ENCODE peak calls at places on chromosomes 13 and 19, in six cellular contexts. Y, M, L, G, U and V are unnamed samples.
A peak's percentile ranks its signal among the peaks of the same experiment; 100 is the strongest.

GRCh38 chr19:45848922-45849321 is 14.0 kb downstream of the SYMPK start:
- DNase-seq in Y (no peak), M (peak; percentile 14), L (no peak), G (no peak), U (no peak), V (peak; percentile 31)

GRCh38 chr19:15264061-15264932 is 32.0 kb upstream of the EPHX3 start:
- DNase-seq in Y (peak; percentile 85), M (peak; percentile 56), L (peak; percentile 79), G (peak; percentile 51), U (no peak), V (no peak)

GRCh38 chr13:39692650-39693438 is 37.4 kb downstream of the COG6 start:
- DNase-seq in Y (no peak), M (no peak), L (no peak), G (no peak), U (no peak), V (no peak)

GRCh38 chr13:33775339-33776108 is 42.4 kb upstream of the RFC3 start:
- DNase-seq in Y (no peak), M (no peak), L (no peak), G (no peak), U (no peak), V (no peak)

GRCh38 chr19:10113964-10114650 is 2.6 kb downstream of the P2RY11 start:
- DNase-seq in Y (peak; percentile 51), M (no peak), L (peak; percentile 21), G (no peak), U (no peak), V (no peak)

GRCh38 chr19:3656073-3656746 is 29.6 kb upstream of the CACTIN start:
- DNase-seq in Y (no peak), M (no peak), L (no peak), G (no peak), U (no peak), V (no peak)

GRCh38 chr13:98405107-98405571 is 171.8 kb downstream of the STK24 start:
- DNase-seq in Y (peak; percentile 60), M (no peak), L (peak; percentile 7), G (peak; percentile 10), U (no peak), V (no peak)

GRCh38 chr13:73880365-73880764 is 253.8 kb downstream of the KLF12 start:
- DNase-seq in Y (no peak), M (no peak), L (no peak), G (no peak), U (no peak), V (no peak)

GRCh38 chr13:113318956-113319355 is 21.9 kb downstream of the LAMP1 start:
- DNase-seq in Y (no peak), M (no peak), L (no peak), G (no peak), U (no peak), V (no peak)

GRCh38 chr19:18322318-18322758 is 538 bp downstream of the LSM4 start:
- DNase-seq in Y (peak; percentile 73), M (peak; percentile 74), L (peak; percentile 87), G (no peak), U (no peak), V (peak; percentile 40)

GRCh38 chr13:61777902-61778301 is 362.3 kb upstream of the PCDH20 start:
- DNase-seq in Y (no peak), M (no peak), L (no peak), G (no peak), U (no peak), V (no peak)

GRCh38 chr19:55580628-55581144 is at the start of gene ZNF579:
- DNase-seq in Y (peak; percentile 95), M (peak; percentile 80), L (peak; percentile 93), G (no peak), U (peak; percentile 52), V (peak; percentile 67)

GRCh38 chr13:75830842-75831241 is 194.7 kb downstream of the LMO7 start:
- DNase-seq in Y (no peak), M (no peak), L (no peak), G (no peak), U (no peak), V (no peak)

GRCh38 chr19:21851596-21852345 is 15.8 kb upstream of the ZNF43 start:
- DNase-seq in Y (peak; percentile 95), M (peak; percentile 81), L (peak; percentile 85), G (peak; percentile 85), U (no peak), V (peak; percentile 88)

GRCh38 chr13:98242403-98242802 is 65.3 kb upstream of the RNF113B start:
- DNase-seq in Y (no peak), M (no peak), L (no peak), G (no peak), U (no peak), V (no peak)

GRCh38 chr13:104001766-104002165 is 935.5 kb upstream of the SLC10A2 start:
- DNase-seq in Y (no peak), M (no peak), L (no peak), G (no peak), U (no peak), V (no peak)

DNA sequence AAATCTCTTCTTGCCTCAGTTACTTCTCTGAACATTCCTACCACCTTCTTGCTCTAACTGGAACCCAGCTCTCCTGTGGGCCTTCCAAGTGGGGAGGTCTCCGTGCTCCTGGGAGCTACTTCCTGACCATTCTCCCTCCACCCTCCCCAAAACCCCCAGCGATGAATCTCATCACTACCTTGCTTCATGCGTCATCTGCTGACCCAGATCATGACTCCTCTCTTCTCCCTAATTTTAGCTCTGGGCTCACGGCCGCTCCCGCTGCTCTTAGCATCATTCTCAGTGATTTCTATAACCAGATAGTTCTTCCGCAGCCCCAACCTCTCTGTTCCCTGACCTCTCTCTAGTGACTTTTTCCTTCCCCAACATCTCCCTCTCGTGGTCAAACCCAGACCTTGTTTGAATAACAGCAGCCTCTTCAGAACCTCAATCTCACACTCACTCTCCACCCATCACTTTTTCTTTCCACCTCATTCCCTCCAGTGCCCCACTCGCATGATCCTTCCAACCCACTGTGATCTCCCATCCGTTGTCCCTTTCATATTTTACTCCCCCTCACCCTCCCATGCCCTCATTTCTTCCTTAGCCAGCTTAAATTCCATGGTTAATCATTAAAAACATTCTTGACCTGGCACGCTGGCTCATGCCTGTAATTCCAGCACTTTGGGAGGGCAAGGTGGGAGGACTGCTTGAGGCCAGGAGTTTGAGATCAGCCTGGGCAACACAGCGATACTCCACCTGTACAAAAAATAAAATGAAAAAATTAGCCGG is 21.8 kb downstream of the MRPS12 start:
- DNase-seq in Y (no peak), M (peak; percentile 51), L (peak; percentile 62), G (no peak), U (no peak), V (peak; percentile 46)
- TF ChIP-seq JUND in Y (no peak), M (no peak), L (no peak), G (no peak), U (no peak), V (no peak)

GRCh38 chr19:40638327-40638726 is 37.2 kb downstream of the LTBP4 start:
- DNase-seq in Y (no peak), M (no peak), L (no peak), G (no peak), U (no peak), V (no peak)

GRCh38 chr19:40640744-40641143 is 39.6 kb downstream of the LTBP4 start:
- DNase-seq in Y (no peak), M (no peak), L (peak; percentile 61), G (no peak), U (no peak), V (no peak)

GRCh38 chr19:40641306-40641705 is 40.1 kb downstream of the LTBP4 start:
- DNase-seq in Y (no peak), M (no peak), L (no peak), G (no peak), U (no peak), V (no peak)

GRCh38 chr19:40642062-40642706 is 41.0 kb downstream of the LTBP4 start:
- DNase-seq in Y (no peak), M (no peak), L (no peak), G (no peak), U (no peak), V (no peak)

GRCh38 chr19:40639638-40639982 is 38.4 kb downstream of the LTBP4 start:
- DNase-seq in Y (no peak), M (no peak), L (no peak), G (no peak), U (no peak), V (no peak)
- TF ChIP-seq JUND in Y (no peak), M (no peak), L (no peak), G (no peak), U (no peak), V (no peak)

GRCh38 chr13:42559057-42559456 is 14.9 kb upstream of the TNFSF11 start:
- DNase-seq in Y (no peak), M (no peak), L (no peak), G (no peak), U (no peak), V (no peak)
- TF ChIP-seq JUND in Y (no peak), M (no peak), L (no peak), G (no peak), U (no peak), V (no peak)

GRCh38 chr19:34994643-34995471 is 5.3 kb upstream of the GRAMD1A start:
- DNase-seq in Y (no peak), M (peak; percentile 88), L (no peak), G (no peak), U (no peak), V (peak; percentile 62)
- TF ChIP-seq JUND in Y (no peak), M (no peak), L (no peak), G (no peak), U (no peak), V (no peak)

GRCh38 chr19:918481-919156 is 1.5 kb downstream of the KISS1R start:
- DNase-seq in Y (no peak), M (no peak), L (no peak), G (no peak), U (no peak), V (no peak)

GRCh38 chr19:917323-918151 is at the start of gene KISS1R:
- DNase-seq in Y (peak; percentile 84), M (peak; percentile 71), L (peak; percentile 90), G (no peak), U (no peak), V (peak; percentile 56)

GRCh38 chr19:919157-920050 is 2.3 kb downstream of the KISS1R start:
- DNase-seq in Y (no peak), M (no peak), L (no peak), G (no peak), U (no peak), V (no peak)

GRCh38 chr19:918152-918437 is 962 bp downstream of the KISS1R start:
- DNase-seq in Y (no peak), M (no peak), L (no peak), G (no peak), U (no peak), V (no peak)

GRCh38 chr19:920051-920857 is 3.1 kb downstream of the KISS1R start:
- DNase-seq in Y (no peak), M (no peak), L (no peak), G (no peak), U (no peak), V (peak; percentile 45)
- TF ChIP-seq JUND in Y (no peak), M (no peak), L (no peak), G (no peak), U (no peak), V (no peak)

DNA sequence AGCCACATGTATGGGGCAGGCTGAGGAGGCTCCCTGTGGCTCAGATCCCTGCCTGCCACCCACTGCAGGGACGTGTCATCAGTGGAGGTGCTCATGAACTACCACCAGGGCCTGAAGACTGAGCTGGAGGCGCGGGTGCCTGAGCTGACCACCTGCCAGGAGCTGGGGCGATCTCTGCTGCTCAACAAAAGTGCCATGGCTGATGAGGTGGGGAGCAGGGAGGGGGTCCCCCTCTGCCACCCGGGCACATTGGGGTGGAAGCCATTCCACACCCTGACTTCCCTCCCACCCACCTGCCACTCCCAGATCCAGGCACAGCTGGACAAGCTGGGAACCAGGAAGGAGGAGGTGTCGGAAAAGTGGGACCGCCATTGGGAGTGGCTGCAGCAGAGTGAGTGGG is 11.3 kb upstream of the SHKBP1 start:
- DNase-seq in Y (no peak), M (no peak), L (no peak), G (no peak), U (no peak), V (no peak)
- TF ChIP-seq JUND in Y (no peak), M (no peak), L (no peak), G (no peak), U (no peak), V (no peak)